ENCODE peak calls at places on chromosomes 4 and X, in six cellular contexts. One of them, this sample, is unnamed.

GRCh38 chrX:39652336-39652735 is 445.4 kb downstream of the BCOR start:
- DNase-seq in SHP77: peak
- DNase-seq in GM12865: peak
- DNase-seq in fibroblast of mammary gland: peak
- DNase-seq in naive thymus-derived CD8-positive, alpha-beta T cell: peak
- DNase-seq in naive B cell: peak
- DNase-seq in this sample: peak

GRCh38 chrX:9130031-9130430 is 96.1 kb upstream of the FAM9B start:
- DNase-seq in SHP77: no peak
- DNase-seq in naive thymus-derived CD8-positive, alpha-beta T cell: no peak
- DNase-seq in naive B cell: no peak
- DNase-seq in GM12865: no peak
- DNase-seq in fibroblast of mammary gland: no peak
- DNase-seq in this sample: no peak

GRCh38 chr4:76943129-76943620 is 6.4 kb upstream of the SEPTIN11 start:
- DNase-seq in fibroblast of mammary gland: peak
- DNase-seq in GM12865: no peak
- DNase-seq in naive B cell: no peak
- DNase-seq in naive thymus-derived CD8-positive, alpha-beta T cell: no peak
- DNase-seq in SHP77: no peak
- DNase-seq in this sample: no peak

GRCh38 chr4:155478336-155478825 is 101.6 kb upstream of the MAP9 start:
- DNase-seq in SHP77: no peak
- DNase-seq in naive thymus-derived CD8-positive, alpha-beta T cell: no peak
- DNase-seq in GM12865: no peak
- DNase-seq in naive B cell: no peak
- DNase-seq in fibroblast of mammary gland: peak
- DNase-seq in this sample: no peak

GRCh38 chr4:146333187-146333894 is 119.0 kb downstream of the REELD1 start:
- DNase-seq in SHP77: no peak
- DNase-seq in naive B cell: no peak
- DNase-seq in naive thymus-derived CD8-positive, alpha-beta T cell: no peak
- DNase-seq in GM12865: peak
- DNase-seq in fibroblast of mammary gland: peak
- DNase-seq in this sample: no peak

GRCh38 chrX:109448539-109448938 is 33.3 kb downstream of the GUCY2F start:
- DNase-seq in SHP77: no peak
- DNase-seq in naive thymus-derived CD8-positive, alpha-beta T cell: no peak
- DNase-seq in fibroblast of mammary gland: no peak
- DNase-seq in naive B cell: no peak
- DNase-seq in GM12865: no peak
- DNase-seq in this sample: no peak

GRCh38 chr4:132818091-132818490 is 331.0 kb upstream of the PCDH10 start:
- DNase-seq in naive thymus-derived CD8-positive, alpha-beta T cell: no peak
- DNase-seq in GM12865: no peak
- DNase-seq in SHP77: no peak
- DNase-seq in naive B cell: no peak
- DNase-seq in fibroblast of mammary gland: no peak
- DNase-seq in this sample: no peak

GRCh38 chrX:134443020-134443419 is 16.9 kb upstream of the HPRT1 start:
- DNase-seq in SHP77: no peak
- DNase-seq in GM12865: peak
- DNase-seq in naive B cell: no peak
- DNase-seq in fibroblast of mammary gland: no peak
- DNase-seq in naive thymus-derived CD8-positive, alpha-beta T cell: no peak
- DNase-seq in this sample: no peak

GRCh38 chr4:151921811-151922210 is 161.0 kb upstream of the GATB start:
- DNase-seq in naive B cell: no peak
- DNase-seq in fibroblast of mammary gland: peak
- DNase-seq in naive thymus-derived CD8-positive, alpha-beta T cell: no peak
- DNase-seq in GM12865: no peak
- DNase-seq in SHP77: no peak
- DNase-seq in this sample: no peak

GRCh38 chrX:55161581-55161980 is 58.6 kb upstream of the PAGE5 start:
- DNase-seq in GM12865: no peak
- DNase-seq in naive B cell: no peak
- DNase-seq in naive thymus-derived CD8-positive, alpha-beta T cell: no peak
- DNase-seq in SHP77: no peak
- DNase-seq in fibroblast of mammary gland: peak
- DNase-seq in this sample: no peak

GRCh38 chr4:177119021-177119461 is 190.6 kb upstream of the NEIL3 start:
- DNase-seq in fibroblast of mammary gland: peak
- DNase-seq in naive B cell: no peak
- DNase-seq in SHP77: no peak
- DNase-seq in GM12865: no peak
- DNase-seq in naive thymus-derived CD8-positive, alpha-beta T cell: no peak
- DNase-seq in this sample: no peak

GRCh38 chr4:766152-766515 is 59.8 kb downstream of the CPLX1 start:
- DNase-seq in naive thymus-derived CD8-positive, alpha-beta T cell: no peak
- DNase-seq in fibroblast of mammary gland: peak
- DNase-seq in SHP77: no peak
- DNase-seq in naive B cell: no peak
- DNase-seq in GM12865: no peak
- DNase-seq in this sample: no peak

GRCh38 chr4:2330119-2331042 is 68.5 kb upstream of the MXD4 start:
- DNase-seq in naive B cell: no peak
- DNase-seq in GM12865: no peak
- DNase-seq in naive thymus-derived CD8-positive, alpha-beta T cell: no peak
- DNase-seq in fibroblast of mammary gland: peak
- DNase-seq in SHP77: no peak
- DNase-seq in this sample: no peak